ENCODE peak calls at places on chromosomes 11 and 22, in eight cellular contexts. Q is SJSA1; B is CD4-positive, alpha-beta memory T cell; A is aorta; K is pancreas; O is heart right ventricle; Y is stomach; G is cardiac muscle cell. N is an unnamed sample.

GRCh38 chr22:18968011-18968749 is 32.1 kb upstream of the PRODH start:
- DNase-seq in K (peak; percentile 75), B (no peak), G (peak; percentile 85), A (peak; percentile 44), O (peak; percentile 52), Y (no peak), Q (no peak), N (no peak)

GRCh38 chr11:31487848-31488247 is 21.6 kb downstream of the IMMP1L start:
- DNase-seq in Y (no peak), A (no peak), K (no peak), Q (peak; percentile 24), B (no peak), G (peak; percentile 21), O (no peak), N (no peak)

GRCh38 chr11:21811572-21811971 is 381.3 kb upstream of the ANO5 start:
- DNase-seq in Y (no peak), O (no peak), A (no peak), B (no peak), K (no peak), Q (no peak), G (peak; percentile 51), N (no peak)

GRCh38 chr22:38774496-38775166 is 18.8 kb upstream of the SUN2 start:
- DNase-seq in G (no peak), B (no peak), O (no peak), Y (no peak), Q (no peak), A (no peak), K (no peak), N (no peak)

GRCh38 chr11:94884322-94884721 is 89.0 kb downstream of the CWC15 start:
- DNase-seq in Y (no peak), Q (no peak), A (no peak), O (no peak), K (no peak), G (no peak), B (no peak), N (no peak)

GRCh38 chr11:118766035-118766434 is 24.9 kb downstream of the DDX6 start:
- DNase-seq in K (no peak), B (no peak), G (no peak), Y (no peak), Q (no peak), A (no peak), O (no peak), N (no peak)

GRCh38 chr11:34481307-34481706 is 32.3 kb downstream of the ELF5 start:
- DNase-seq in A (no peak), O (no peak), Q (no peak), K (no peak), B (no peak), G (no peak), Y (no peak), N (no peak)

GRCh38 chr22:23233084-23233501 is 52.8 kb downstream of the BCR start:
- DNase-seq in A (peak; percentile 57), Y (no peak), Q (no peak), B (no peak), K (peak; percentile 57), G (no peak), O (peak; percentile 46), N (no peak)

GRCh38 chr22:37254206-37254866 is 10.3 kb upstream of the RAC2 start:
- DNase-seq in Q (peak; percentile 54), G (no peak), K (no peak), O (no peak), A (peak; percentile 27), Y (no peak), B (no peak), N (no peak)

GRCh38 chr11:128458316-128458715 is 129.0 kb downstream of the ETS1 start:
- DNase-seq in G (no peak), B (no peak), K (no peak), Q (peak; percentile 63), A (no peak), O (no peak), Y (no peak), N (no peak)

GRCh38 chr11:11966354-11966741 is 42.1 kb downstream of the DKK3 start:
- DNase-seq in B (no peak), G (no peak), A (no peak), Y (no peak), Q (no peak), K (no peak), O (no peak), N (no peak)

GRCh38 chr11:67524480-67524808 is 1.2 kb upstream of the CABP2 start:
- DNase-seq in O (no peak), B (no peak), G (no peak), A (no peak), K (no peak), Y (no peak), Q (no peak), N (no peak)

GRCh38 chr11:124194696-124195418 is 11.7 kb downstream of the OR10D3 start:
- DNase-seq in Y (peak; percentile 39), B (no peak), K (no peak), A (peak; percentile 77), O (no peak), G (peak; percentile 32), Q (peak; percentile 19), N (no peak)

GRCh38 chr11:19769820-19770219 is 57.2 kb downstream of the NAV2 start:
- DNase-seq in Q (peak; percentile 84), Y (no peak), O (no peak), K (no peak), A (no peak), G (no peak), B (no peak), N (no peak)

GRCh38 chr11:25667871-25668270 is 664.1 kb upstream of the ANO3 start:
- DNase-seq in A (no peak), K (no peak), O (no peak), G (no peak), B (no peak), Q (no peak), Y (no peak), N (no peak)

GRCh38 chr11:58334708-58335107 is 24.2 kb downstream of the OR5B17 start:
- DNase-seq in G (no peak), A (no peak), Y (no peak), B (no peak), O (no peak), Q (peak; percentile 75), K (no peak), N (no peak)

GRCh38 chr11:9757809-9758675 is 94.2 kb downstream of the SWAP70 start:
- DNase-seq in Q (peak; percentile 79), Y (peak; percentile 88), O (peak; percentile 92), K (peak; percentile 96), B (peak; percentile 93), G (peak; percentile 85), A (peak; percentile 94), N (peak; percentile 94)

GRCh38 chr11:9755561-9755960 is 91.7 kb downstream of the SWAP70 start:
- DNase-seq in Q (peak; percentile 84), Y (no peak), A (no peak), O (no peak), G (no peak), B (no peak), K (no peak), N (no peak)

GRCh38 chr11:9758676-9759518 is 95.0 kb downstream of the SWAP70 start:
- DNase-seq in A (peak; percentile 88), Y (peak; percentile 69), Q (peak; percentile 86), G (peak; percentile 92), B (peak; percentile 52), O (peak; percentile 89), K (peak; percentile 88), N (peak; percentile 89)

GRCh38 chr11:9756461-9756860 is 92.6 kb downstream of the SWAP70 start:
- DNase-seq in O (no peak), Y (no peak), A (no peak), B (no peak), Q (no peak), K (no peak), G (no peak), N (no peak)

DNA sequence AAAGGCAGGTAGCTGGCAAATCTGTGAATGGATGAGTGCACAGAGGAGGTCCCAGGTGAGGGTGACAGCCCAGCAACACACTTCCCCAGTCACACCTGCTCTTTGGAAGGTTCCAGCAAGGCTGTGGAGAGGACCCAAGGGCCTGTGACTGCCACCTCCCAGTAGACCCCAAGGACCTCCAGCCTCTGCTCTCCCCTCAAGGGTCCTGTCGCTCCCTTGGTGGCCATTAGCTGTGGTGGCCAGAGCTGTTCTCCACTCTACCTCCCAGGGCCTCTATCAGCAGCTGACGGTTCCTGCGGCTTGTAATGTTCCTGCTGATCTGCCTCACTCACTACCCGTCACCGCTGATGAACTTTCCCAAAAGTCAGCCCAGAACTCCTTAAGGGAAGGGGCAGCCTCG is 93.0 kb downstream of the SWAP70 start:
- DNase-seq in Q (no peak), O (no peak), K (no peak), Y (no peak), A (no peak), G (no peak), B (no peak), N (no peak)
- H3K4me1 ChIP-seq in Q (peaks cover 87% of the 10 kb centered on the region), O (peaks cover 68% of the 10 kb centered on the region), K (peaks cover 6% of the 10 kb centered on the region), Y (peaks cover 23% of the 10 kb centered on the region), A (no peaks in the 10 kb centered on the region), G (peaks cover 25% of the 10 kb centered on the region), B (peaks cover 16% of the 10 kb centered on the region), N (peaks cover 29% of the 10 kb centered on the region)

DNA sequence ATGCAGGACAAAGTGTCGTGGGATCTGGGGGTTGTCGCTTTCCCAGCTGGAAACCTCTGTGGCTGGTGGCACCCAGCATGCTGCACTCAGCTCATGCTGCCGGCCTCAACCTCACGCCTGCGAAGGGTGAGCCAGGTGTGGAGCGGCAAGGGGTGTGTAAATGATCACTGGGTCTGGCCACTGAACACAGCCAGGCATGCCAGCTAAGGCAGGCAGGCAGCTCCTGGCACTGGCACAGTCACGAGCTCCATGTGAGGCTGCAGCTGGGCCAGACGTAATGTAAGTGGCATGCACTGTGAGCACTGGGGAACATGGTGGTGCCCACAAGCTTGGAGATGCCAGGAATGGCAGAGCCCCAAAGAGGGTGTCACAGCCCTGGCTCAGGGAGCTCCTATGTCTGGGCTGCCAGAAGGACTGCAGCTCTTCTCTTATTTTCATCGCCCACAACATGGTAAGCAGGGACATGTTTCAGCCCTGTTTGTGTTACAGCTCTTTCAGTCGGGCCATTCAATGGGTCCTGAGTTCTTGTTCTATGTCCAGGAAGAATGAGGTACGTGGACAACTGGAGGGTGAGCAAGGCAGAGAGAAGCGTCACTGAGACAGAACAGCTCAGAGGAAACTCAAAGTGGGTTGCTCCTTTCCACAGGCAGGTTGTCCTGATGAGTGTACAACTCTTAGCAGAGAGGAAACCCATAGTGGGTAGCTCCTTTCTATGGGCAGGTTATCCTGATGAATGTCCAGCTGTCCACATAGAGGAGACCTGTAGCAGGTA is 403.8 kb downstream of the CNTN5 start:
- DNase-seq in A (peak; percentile 49), O (peak; percentile 51), Q (no peak), K (no peak), G (no peak), B (peak; percentile 19), Y (no peak), N (no peak)
- H3K9me3 ChIP-seq in A (no peaks in the 10 kb centered on the region), O (no peaks in the 10 kb centered on the region), Q (no peaks in the 10 kb centered on the region), K (no peaks in the 10 kb centered on the region), G (no peaks in the 10 kb centered on the region), B (no peaks in the 10 kb centered on the region), Y (peaks cover 5% of the 10 kb centered on the region), N (no peaks in the 10 kb centered on the region)

GRCh38 chr11:2263724-2264360 is 6.5 kb downstream of the ASCL2 start:
- DNase-seq in B (no peak), Q (no peak), K (no peak), A (peak; percentile 25), G (no peak), Y (no peak), O (no peak), N (no peak)
- H3K4me1 ChIP-seq in B (peaks cover 31% of the 10 kb centered on the region), Q (no peaks in the 10 kb centered on the region), K (no peaks in the 10 kb centered on the region), A (no peaks in the 10 kb centered on the region), G (no peaks in the 10 kb centered on the region), Y (peaks cover 2% of the 10 kb centered on the region), O (peaks cover 5% of the 10 kb centered on the region), N (peaks cover 5% of the 10 kb centered on the region)

DNA sequence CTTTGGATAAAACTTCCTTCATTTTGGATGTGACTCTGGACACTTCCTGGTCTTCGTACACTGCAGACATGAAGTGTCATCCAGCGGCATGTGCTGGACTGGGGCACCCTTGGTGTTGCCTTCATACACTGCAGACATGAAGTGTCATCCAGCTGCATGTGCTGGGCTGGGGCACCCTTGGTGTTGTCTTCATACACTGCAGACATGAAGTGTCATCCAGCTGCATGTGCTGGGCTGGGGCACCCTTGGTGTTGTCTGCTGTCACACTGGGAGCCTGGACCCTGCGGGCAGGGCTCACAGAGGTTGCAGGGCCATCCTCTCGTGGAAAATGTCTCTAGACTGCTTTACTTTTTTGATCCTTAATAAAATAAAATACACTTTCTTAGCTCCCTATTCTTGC is 771.4 kb downstream of the BRD1 start:
- DNase-seq in G (no peak), A (no peak), K (peak; percentile 8), Q (no peak), B (no peak), Y (no peak), O (no peak), N (peak; percentile 11)
- H3K9me3 ChIP-seq in G (no peaks in the 10 kb centered on the region), A (no peaks in the 10 kb centered on the region), K (no peaks in the 10 kb centered on the region), Q (peaks cover 2% of the 10 kb centered on the region), B (no peaks in the 10 kb centered on the region), Y (no peaks in the 10 kb centered on the region), O (no peaks in the 10 kb centered on the region), N (no peaks in the 10 kb centered on the region)

N was measured in sigmoid colon.